ENCODE peak calls at places on chromosomes 4 and X, in four cellular contexts. One of them, this sample, is unnamed.

GRCh38 chr4:25535701-25536473 is 119.8 kb upstream of the SLC34A2 start:
- DNase-seq in left ventricle myocardium inferior: no peak
- DNase-seq in NCI-H1092: no peak
- DNase-seq in activated CD4-positive, alpha-beta T cell treated with anti-CD3 and anti-CD28 coated beads, Interleukin-2, amount 10 ng/mL, durations not matched to agents 24 days and 14 days: no peak
- DNase-seq in this sample: no peak

GRCh38 chr4:108043536-108043935 is 53.8 kb downstream of the HADH start:
- DNase-seq in left ventricle myocardium inferior: no peak
- DNase-seq in NCI-H1092: peak; percentile 76
- DNase-seq in activated CD4-positive, alpha-beta T cell treated with anti-CD3 and anti-CD28 coated beads, Interleukin-2, amount 10 ng/mL, durations not matched to agents 24 days and 14 days: no peak
- DNase-seq in this sample: no peak

GRCh38 chr4:168654206-168655174 is 157.6 kb downstream of the PALLD start:
- DNase-seq in left ventricle myocardium inferior: no peak
- DNase-seq in NCI-H1092: no peak
- DNase-seq in activated CD4-positive, alpha-beta T cell treated with anti-CD3 and anti-CD28 coated beads, Interleukin-2, amount 10 ng/mL, durations not matched to agents 24 days and 14 days: no peak
- DNase-seq in this sample: no peak

GRCh38 chr4:112648263-112649054 is 11.5 kb downstream of the LARP7 start:
- DNase-seq in left ventricle myocardium inferior: no peak
- DNase-seq in NCI-H1092: no peak
- DNase-seq in activated CD4-positive, alpha-beta T cell treated with anti-CD3 and anti-CD28 coated beads, Interleukin-2, amount 10 ng/mL, durations not matched to agents 24 days and 14 days: peak; percentile 39
- DNase-seq in this sample: no peak

GRCh38 chr4:41791557-41791956 is 43.0 kb upstream of the PHOX2B start:
- DNase-seq in left ventricle myocardium inferior: no peak
- DNase-seq in NCI-H1092: no peak
- DNase-seq in activated CD4-positive, alpha-beta T cell treated with anti-CD3 and anti-CD28 coated beads, Interleukin-2, amount 10 ng/mL, durations not matched to agents 24 days and 14 days: no peak
- DNase-seq in this sample: no peak

GRCh38 chr4:80407246-80407645 is 71.7 kb downstream of the CFAP299 start:
- DNase-seq in left ventricle myocardium inferior: no peak
- DNase-seq in NCI-H1092: no peak
- DNase-seq in activated CD4-positive, alpha-beta T cell treated with anti-CD3 and anti-CD28 coated beads, Interleukin-2, amount 10 ng/mL, durations not matched to agents 24 days and 14 days: no peak
- DNase-seq in this sample: peak; percentile 23

GRCh38 chr4:119209077-119209476 is 3.4 kb upstream of the USP53 start:
- DNase-seq in left ventricle myocardium inferior: no peak
- DNase-seq in NCI-H1092: no peak
- DNase-seq in activated CD4-positive, alpha-beta T cell treated with anti-CD3 and anti-CD28 coated beads, Interleukin-2, amount 10 ng/mL, durations not matched to agents 24 days and 14 days: peak; percentile 72
- DNase-seq in this sample: no peak

GRCh38 chrX:35276115-35276514 is 333.5 kb downstream of the FAM47B start:
- DNase-seq in left ventricle myocardium inferior: no peak
- DNase-seq in NCI-H1092: no peak
- DNase-seq in activated CD4-positive, alpha-beta T cell treated with anti-CD3 and anti-CD28 coated beads, Interleukin-2, amount 10 ng/mL, durations not matched to agents 24 days and 14 days: no peak
- DNase-seq in this sample: no peak

GRCh38 chr4:41258783-41259182 is 2.1 kb downstream of the UCHL1 start:
- DNase-seq in left ventricle myocardium inferior: no peak
- DNase-seq in NCI-H1092: peak; percentile 27
- DNase-seq in activated CD4-positive, alpha-beta T cell treated with anti-CD3 and anti-CD28 coated beads, Interleukin-2, amount 10 ng/mL, durations not matched to agents 24 days and 14 days: no peak
- DNase-seq in this sample: no peak

GRCh38 chrX:150036181-150036580 is 97.9 kb upstream of the EOLA2 start:
- DNase-seq in left ventricle myocardium inferior: no peak
- DNase-seq in NCI-H1092: no peak
- DNase-seq in activated CD4-positive, alpha-beta T cell treated with anti-CD3 and anti-CD28 coated beads, Interleukin-2, amount 10 ng/mL, durations not matched to agents 24 days and 14 days: no peak
- DNase-seq in this sample: no peak

This sample was measured in psoas muscle.